ENCODE peak calls at places on chromosome 7, in ten cellular contexts. P is heart left ventricle; W is left lung; U is Karpas-422; G is CD8-positive, alpha-beta memory T cell; R is cardiac muscle cell; M is right atrium auricular region; D is CD4-positive, alpha-beta memory T cell; O is CD8-positive, alpha-beta T cell; L is psoas muscle. I is an unnamed sample. For H3K27me3, the result is how much of the 10 kb centered on the place peaks cover.

GRCh38 chr7:41161188-41161587 is 541.7 kb downstream of the INHBA start:
- DNase-seq in P (no peak), R (no peak), D (no peak), G (no peak), O (no peak), L (no peak), U (no peak), W (no peak), M (no peak), I (no peak)

GRCh38 chr7:26201261-26202018 is at the start of gene CBX3:
- DNase-seq in R (peak), O (peak), W (peak), D (peak), P (peak), M (peak), L (peak), U (no peak), G (peak), I (peak)

GRCh38 chr7:157905740-157906461 is 569.1 kb downstream of the DNAJB6 start:
- DNase-seq in M (no peak), P (peak), D (no peak), L (no peak), G (no peak), R (no peak), O (no peak), W (peak), U (no peak), I (no peak)

GRCh38 chr7:31027161-31027965 is 24.7 kb upstream of the ADCYAP1R1 start:
- DNase-seq in G (no peak), P (peak), D (no peak), R (peak), M (no peak), U (no peak), W (no peak), O (no peak), L (no peak), I (no peak)

GRCh38 chr7:31145339-31145738 is 93.2 kb downstream of the ADCYAP1R1 start:
- DNase-seq in O (no peak), W (no peak), G (no peak), P (no peak), U (peak), M (no peak), R (no peak), D (no peak), L (no peak), I (no peak)

GRCh38 chr7:50858528-50859245 is 76.0 kb upstream of the GRB10 start:
- DNase-seq in G (no peak), M (peak), P (no peak), L (no peak), U (no peak), O (no peak), R (no peak), D (no peak), W (no peak), I (no peak)

GRCh38 chr7:112238852-112239610 is 32.5 kb downstream of the ZNF277 start:
- DNase-seq in U (no peak), G (no peak), O (no peak), M (no peak), L (no peak), W (no peak), P (no peak), D (no peak), R (no peak), I (peak)

GRCh38 chr7:4468320-4469102 is 213.6 kb upstream of the FOXK1 start:
- DNase-seq in M (no peak), D (no peak), L (no peak), G (no peak), U (no peak), W (no peak), R (no peak), O (no peak), P (no peak), I (no peak)

GRCh38 chr7:51226916-51227535 is 89.6 kb downstream of the COBL start:
- DNase-seq in G (no peak), U (no peak), L (no peak), W (no peak), D (no peak), M (no peak), R (no peak), O (no peak), P (no peak), I (no peak)

GRCh38 chr7:98251251-98251843 is 685 bp downstream of the TECPR1 start:
- DNase-seq in R (no peak), L (peak), W (peak), G (peak), P (peak), D (peak), M (no peak), U (peak), O (peak), I (no peak)

GRCh38 chr7:155071916-155072315 is 1.8 kb downstream of the HTR5A start:
- DNase-seq in O (no peak), U (no peak), G (no peak), L (no peak), P (no peak), R (no peak), D (no peak), W (no peak), M (no peak), I (no peak)
- H3K27me3 ChIP-seq in O (under half), U (under half), G (under half), L (under half), P (under half), R (under half), D (under half), W (under half), M (under half), I (under half)

DNA sequence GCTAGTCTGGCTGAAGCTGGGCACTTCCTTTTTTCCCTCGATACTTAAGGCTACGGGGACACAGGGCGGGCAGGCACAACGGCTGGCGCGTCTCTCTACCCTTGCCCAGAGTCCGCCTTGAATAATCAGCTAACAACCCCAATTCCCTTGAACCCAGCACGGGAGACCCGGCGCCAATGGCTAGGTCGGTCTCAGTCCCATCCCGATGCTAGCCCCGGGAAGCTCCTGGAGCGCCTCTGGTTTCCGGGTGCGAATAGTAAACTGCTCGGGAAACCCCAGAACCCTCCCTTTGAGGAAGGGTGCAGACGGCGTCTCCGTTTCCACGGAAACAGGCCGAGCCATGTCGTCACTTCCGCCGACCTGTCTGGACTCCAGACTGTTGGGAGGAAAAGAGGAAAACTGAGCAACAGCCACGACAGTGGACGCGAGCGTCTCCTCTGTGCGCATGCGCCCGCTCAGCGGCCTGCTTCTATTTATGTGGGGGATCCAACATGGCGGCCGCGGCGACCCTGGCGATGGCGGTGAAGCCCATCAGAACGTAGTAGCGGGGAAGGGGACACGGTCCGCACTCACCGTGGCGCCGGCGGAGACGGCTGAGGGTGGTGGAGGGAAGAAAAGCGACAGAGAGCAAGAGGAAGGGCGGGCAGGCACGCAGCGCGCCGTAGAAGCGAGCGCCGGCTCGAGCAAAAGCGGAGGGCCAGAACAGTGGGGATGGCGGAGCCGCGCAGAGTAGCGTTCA is at the start of gene UBN2:
- DNase-seq in M (peak), W (peak), L (peak), G (peak), U (peak), O (peak), R (peak), D (peak), P (peak), I (peak)
- H3K4me3 ChIP-seq in M (peak), W (peak), L (peak), G (peak), U (peak), O (peak), R (peak), D (peak), P (peak), I (peak)

GRCh38 chr7:36119005-36119711 is 33.9 kb upstream of the EEPD1 start:
- DNase-seq in U (no peak), L (no peak), W (no peak), M (no peak), D (no peak), P (no peak), R (peak), O (no peak), G (no peak), I (peak)

GRCh38 chr7:36115448-36116321 is 37.4 kb upstream of the EEPD1 start:
- DNase-seq in D (peak), U (no peak), P (peak), G (peak), M (peak), O (peak), R (peak), W (peak), L (peak), I (peak)

GRCh38 chr7:36117201-36117840 is 35.7 kb upstream of the EEPD1 start:
- DNase-seq in M (no peak), O (no peak), W (no peak), U (no peak), P (no peak), D (no peak), L (no peak), G (no peak), R (no peak), I (no peak)

GRCh38 chr7:36116347-36117200 is 36.5 kb upstream of the EEPD1 start:
- DNase-seq in O (no peak), U (no peak), G (no peak), D (no peak), P (no peak), W (no peak), M (no peak), L (no peak), R (no peak), I (no peak)

DNA sequence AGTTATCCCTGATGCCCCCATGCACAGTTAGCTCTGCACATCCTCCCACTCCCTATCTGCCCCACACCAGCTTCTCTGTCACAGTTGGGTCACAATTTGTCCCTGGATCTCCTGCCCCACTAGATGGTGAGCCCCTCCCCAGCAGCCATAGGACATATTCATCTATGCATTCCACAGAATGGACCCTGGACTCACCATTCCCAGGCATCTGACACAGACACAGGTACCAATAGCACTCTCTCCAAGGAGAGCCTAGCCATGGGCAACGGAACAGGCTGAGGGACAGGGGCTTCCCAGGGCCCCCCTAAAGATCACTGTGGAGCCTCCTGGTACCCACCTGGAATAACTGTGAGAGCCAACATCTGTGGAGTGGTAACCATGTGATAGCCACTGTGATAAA is 34.7 kb upstream of the EEPD1 start:
- DNase-seq in G (no peak), U (no peak), R (no peak), L (no peak), D (no peak), M (no peak), P (no peak), O (no peak), W (no peak), I (no peak)
- H3K27me3 ChIP-seq in G (under half), U (under half), R (under half), L (under half), D (under half), M (under half), P (under half), O (under half), W (under half), I (under half)

GRCh38 chr7:135822396-135822795 is 73.8 kb upstream of the FAM180A start:
- DNase-seq in D (no peak), G (no peak), O (no peak), R (no peak), M (no peak), L (no peak), W (no peak), U (peak), P (no peak), I (no peak)
- H3K4me3 ChIP-seq in D (no peak), G (no peak), O (no peak), R (no peak), M (no peak), L (no peak), W (no peak), U (peak), P (no peak), I (no peak)

GRCh38 chr7:150862356-150862755 is 10.0 kb downstream of the AOC1 start:
- DNase-seq in W (no peak), D (no peak), O (no peak), L (no peak), R (no peak), M (no peak), P (no peak), U (no peak), G (no peak), I (no peak)

GRCh38 chr7:150857276-150858055 is 5.1 kb downstream of the AOC1 start:
- DNase-seq in R (no peak), U (no peak), W (no peak), M (no peak), O (no peak), P (no peak), G (no peak), L (no peak), D (no peak), I (no peak)

GRCh38 chr7:150860978-150861295 is 8.6 kb downstream of the AOC1 start:
- DNase-seq in M (no peak), L (no peak), W (no peak), O (no peak), P (no peak), R (no peak), U (no peak), D (no peak), G (no peak), I (no peak)

GRCh38 chr7:150858236-150859197 is 6.2 kb downstream of the AOC1 start:
- DNase-seq in L (no peak), D (no peak), O (no peak), G (no peak), R (no peak), P (no peak), W (no peak), M (no peak), U (no peak), I (no peak)

DNA sequence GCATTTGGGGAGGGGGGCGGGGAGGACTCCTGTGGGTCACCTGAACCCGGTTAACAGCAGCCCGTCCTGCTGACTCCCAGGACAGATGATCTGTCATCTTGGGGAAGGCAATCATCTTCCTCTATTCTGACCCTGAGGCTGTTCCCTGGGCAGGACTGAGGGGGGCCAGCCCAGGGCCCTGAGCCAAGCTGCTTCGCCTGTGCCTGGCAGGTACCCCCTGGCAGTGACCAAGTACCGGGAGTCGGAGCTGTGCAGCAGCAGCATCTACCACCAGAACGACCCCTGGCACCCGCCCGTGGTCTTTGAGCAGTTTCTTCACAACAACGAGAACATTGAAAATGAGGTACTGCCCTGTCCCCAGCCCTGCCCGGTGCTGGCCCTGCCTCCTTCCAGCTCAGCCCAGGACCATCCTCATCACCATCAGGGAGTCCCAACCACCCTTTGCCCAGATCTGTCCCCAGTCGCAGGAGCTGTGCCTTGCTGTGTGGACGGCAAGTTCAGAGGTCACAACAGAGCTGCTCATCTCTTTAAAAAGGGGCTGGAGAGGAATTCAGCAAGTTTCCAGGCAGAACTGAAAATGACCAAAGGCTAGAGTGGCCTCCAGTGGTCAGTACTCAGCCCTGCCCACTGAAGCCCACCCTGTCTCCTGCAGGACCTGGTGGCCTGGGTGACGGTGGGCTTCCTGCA is 8.1 kb downstream of the AOC1 start:
- DNase-seq in P (no peak), W (no peak), G (no peak), O (no peak), L (no peak), R (no peak), M (no peak), D (no peak), U (no peak), I (no peak)
- H3K27me3 ChIP-seq in P (under half), W (under half), G (under half), O (under half), L (under half), R (under half), M (under half), D (under half), U (under half), I (under half)

GRCh38 chr7:99324966-99325596 is 617 bp upstream of the ARPC1A start:
- DNase-seq in D (no peak), P (no peak), U (no peak), M (no peak), R (no peak), L (no peak), G (no peak), O (no peak), W (no peak), I (no peak)

GRCh38 chr7:99325597-99326407 is at the start of gene ARPC1A:
- DNase-seq in W (peak), M (peak), D (peak), O (peak), G (peak), P (peak), U (peak), R (peak), L (peak), I (peak)

GRCh38 chr7:99326408-99326782 is 697 bp downstream of the ARPC1A start:
- DNase-seq in R (no peak), P (no peak), O (no peak), M (no peak), G (no peak), L (no peak), W (no peak), D (no peak), U (peak), I (no peak)

GRCh38 chr7:99320371-99320770 is 5.3 kb upstream of the ARPC1A start:
- DNase-seq in U (no peak), D (no peak), P (no peak), L (no peak), G (no peak), R (no peak), W (no peak), O (no peak), M (no peak), I (no peak)

DNA sequence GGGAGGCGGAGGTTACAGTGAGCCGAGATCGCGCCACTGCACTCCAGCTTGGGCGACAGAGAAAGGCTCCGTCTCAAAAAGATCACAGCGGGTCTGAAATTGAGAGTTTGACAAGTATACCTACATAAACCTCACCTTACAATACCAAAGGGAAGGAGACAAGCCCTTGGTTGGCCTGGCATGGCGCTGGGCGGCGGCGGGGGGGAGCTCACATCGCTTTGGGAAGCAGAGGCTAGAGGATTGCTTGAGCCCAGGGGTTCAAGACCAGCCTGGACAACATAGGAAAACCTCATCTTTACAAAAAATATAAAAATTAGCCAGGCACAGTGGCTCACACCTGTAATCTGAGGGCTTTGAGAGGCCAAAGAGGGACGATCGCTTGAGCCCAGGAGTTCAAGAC is 1.1 kb upstream of the ARPC1A start:
- DNase-seq in O (no peak), W (no peak), U (no peak), D (no peak), P (no peak), G (no peak), L (no peak), R (no peak), M (no peak), I (no peak)
- H3K4me3 ChIP-seq in O (no peak), W (no peak), U (peak), D (no peak), P (peak), G (no peak), L (peak), R (peak), M (no peak), I (peak)